ENCODE peak calls at places on chromosomes 2 and 18, in five cellular contexts. H is transverse colon, X is left ventricle myocardium inferior, V is cardiac muscle cell, Z is spleen. G is an unnamed sample.

GRCh38 chr18:45652703-45653490 is 37.6 kb downstream of the SLC14A2 start:
- DNase-seq in Z (no peak), V (no peak), H (no peak), X (no peak), G (no peak)

GRCh38 chr2:120518819-120519218 is 172.9 kb downstream of the INHBB start:
- DNase-seq in H (no peak), X (no peak), V (no peak), Z (no peak), G (no peak)

GRCh38 chr2:85714841-85715240 is 20.7 kb downstream of the GNLY start:
- DNase-seq in V (no peak), X (no peak), H (no peak), Z (no peak), G (no peak)

GRCh38 chr2:109195193-109196045 is 66.4 kb downstream of the SH3RF3 start:
- DNase-seq in V (peak; percentile 11), Z (no peak), H (no peak), X (peak; percentile 47), G (no peak)

GRCh38 chr18:3585656-3586509 is 135.9 kb downstream of the TGIF1 start:
- DNase-seq in V (peak; percentile 83), Z (peak; percentile 91), X (peak; percentile 69), H (peak; percentile 90), G (peak; percentile 85)

GRCh38 chr2:11356760-11357159 is 12.3 kb upstream of the ROCK2 start:
- DNase-seq in Z (no peak), X (no peak), H (no peak), V (no peak), G (no peak)

GRCh38 chr2:49271060-49271665 is 116.8 kb upstream of the FSHR start:
- DNase-seq in Z (no peak), H (no peak), V (no peak), X (no peak), G (no peak)

GRCh38 chr2:129764376-129765325 is 214.8 kb upstream of the RAB6C start:
- DNase-seq in H (no peak), X (no peak), Z (no peak), V (no peak), G (no peak)

GRCh38 chr2:101986804-101987740 is 4.7 kb upstream of the IL1R2 start:
- DNase-seq in H (peak; percentile 81), V (no peak), Z (no peak), X (no peak), G (no peak)

GRCh38 chr2:18412980-18413793 is 147.3 kb downstream of the RDH14 start:
- DNase-seq in X (no peak), V (no peak), H (no peak), Z (no peak), G (peak; percentile 47)

GRCh38 chr2:219612605-219613286 is 14.7 kb upstream of the SLC4A3 start:
- DNase-seq in H (peak; percentile 22), X (no peak), Z (peak; percentile 86), V (peak; percentile 63), G (no peak)

GRCh38 chr18:48050176-48050575 is 119.7 kb upstream of the SMAD2 start:
- DNase-seq in V (no peak), X (no peak), H (peak; percentile 38), Z (peak; percentile 69), G (no peak)

GRCh38 chr18:45328271-45328670 is 287.0 kb upstream of the SLC14A2 start:
- DNase-seq in V (no peak), X (no peak), Z (no peak), H (no peak), G (no peak)

GRCh38 chr2:235287369-235287722 is 206.5 kb upstream of the AGAP1 start:
- DNase-seq in X (peak; percentile 47), V (no peak), H (no peak), Z (no peak), G (no peak)

GRCh38 chr2:54429811-54430600 is 26.1 kb upstream of the SPTBN1 start:
- DNase-seq in H (no peak), X (no peak), Z (no peak), V (no peak), G (no peak)

GRCh38 chr2:226398580-226398979 is 401.0 kb downstream of the IRS1 start:
- DNase-seq in V (no peak), X (no peak), H (no peak), Z (no peak), G (peak; percentile 36)

GRCh38 chr18:32469691-32470131 is 971 bp downstream of the GAREM1 start:
- DNase-seq in X (no peak), H (no peak), Z (no peak), V (no peak), G (peak; percentile 64)

GRCh38 chr2:3535794-3536681 is 16.7 kb upstream of the ADI1 start:
- DNase-seq in X (peak; percentile 65), H (peak; percentile 33), V (no peak), Z (peak; percentile 86), G (peak; percentile 87)

GRCh38 chr2:17879137-17879912 is 858 bp downstream of the KCNS3 start:
- DNase-seq in V (peak; percentile 77), X (peak; percentile 73), H (peak; percentile 87), Z (no peak), G (peak; percentile 75)

GRCh38 chr2:147789720-147790119 is 55.1 kb upstream of the ACVR2A start:
- DNase-seq in H (no peak), X (no peak), V (no peak), Z (no peak), G (peak; percentile 52)

GRCh38 chr2:191015831-191016230 is 1.9 kb upstream of the STAT1 start:
- DNase-seq in Z (no peak), H (no peak), X (no peak), V (no peak), G (no peak)

DNA sequence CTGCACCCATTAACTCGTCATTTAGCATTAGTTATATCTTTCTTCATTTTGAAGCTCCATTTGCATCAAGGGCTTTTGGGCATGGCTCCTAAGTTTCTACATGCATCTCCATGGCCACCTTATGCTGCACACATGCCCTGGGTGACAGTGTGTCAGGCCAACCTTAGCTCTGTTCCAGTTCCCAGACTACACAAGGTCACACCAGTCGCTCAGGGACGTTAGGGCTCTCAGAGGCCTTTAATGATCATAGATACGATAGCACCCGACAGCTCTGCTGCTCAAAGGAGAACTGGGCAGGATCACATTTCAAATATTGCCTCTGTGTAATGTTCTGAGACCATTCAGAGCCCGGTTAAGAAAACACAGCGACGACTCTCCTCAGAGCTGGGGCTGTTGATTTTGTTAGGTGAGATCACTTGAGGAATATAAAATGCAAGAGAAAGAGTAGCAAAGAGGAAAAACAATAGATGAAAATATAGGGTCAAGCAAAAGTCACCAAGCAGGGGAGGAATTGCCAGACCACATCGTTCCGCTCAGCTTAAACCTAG is 166.6 kb upstream of the TANK start:
- DNase-seq in Z (no peak), X (no peak), H (no peak), V (peak; percentile 76), G (no peak)
- H3K4me3 ChIP-seq in Z (no peak overlapping the region), X (peak overlapping the region; percentile 12), H (no peak overlapping the region), V (no peak overlapping the region), G (no peak overlapping the region)

GRCh38 chr2:98459776-98460175 is 15.1 kb downstream of the INPP4A start:
- DNase-seq in V (no peak), H (no peak), X (no peak), Z (no peak), G (no peak)

GRCh38 chr2:98463551-98463971 is 18.9 kb downstream of the INPP4A start:
- DNase-seq in V (no peak), H (no peak), Z (no peak), X (no peak), G (no peak)

GRCh38 chr2:98463081-98463481 is 18.4 kb downstream of the INPP4A start:
- DNase-seq in Z (peak; percentile 54), X (no peak), V (no peak), H (peak; percentile 49), G (no peak)

GRCh38 chr2:98460573-98461560 is 16.2 kb downstream of the INPP4A start:
- DNase-seq in V (no peak), Z (peak; percentile 93), H (peak; percentile 68), X (no peak), G (no peak)

GRCh38 chr2:98461650-98462049 is 17.0 kb downstream of the INPP4A start:
- DNase-seq in Z (peak; percentile 72), V (no peak), X (peak; percentile 57), H (no peak), G (no peak)
- H3K4me3 ChIP-seq in Z (no peak overlapping the region), V (no peak overlapping the region), X (no peak overlapping the region), H (no peak overlapping the region), G (no peak overlapping the region)

GRCh38 chr2:67394734-67395133 is 2.4 kb upstream of the ETAA1 start:
- DNase-seq in V (no peak), X (no peak), Z (no peak), H (no peak), G (peak; percentile 76)

GRCh38 chr2:67399144-67399543 is 2.0 kb downstream of the ETAA1 start:
- DNase-seq in V (no peak), H (no peak), Z (no peak), X (no peak), G (no peak)

GRCh38 chr2:67399831-67400489 is 2.8 kb downstream of the ETAA1 start:
- DNase-seq in H (no peak), Z (no peak), V (no peak), X (no peak), G (peak; percentile 60)

GRCh38 chr2:67400560-67401464 is 3.7 kb downstream of the ETAA1 start:
- DNase-seq in X (no peak), H (no peak), V (no peak), Z (no peak), G (peak; percentile 60)

DNA sequence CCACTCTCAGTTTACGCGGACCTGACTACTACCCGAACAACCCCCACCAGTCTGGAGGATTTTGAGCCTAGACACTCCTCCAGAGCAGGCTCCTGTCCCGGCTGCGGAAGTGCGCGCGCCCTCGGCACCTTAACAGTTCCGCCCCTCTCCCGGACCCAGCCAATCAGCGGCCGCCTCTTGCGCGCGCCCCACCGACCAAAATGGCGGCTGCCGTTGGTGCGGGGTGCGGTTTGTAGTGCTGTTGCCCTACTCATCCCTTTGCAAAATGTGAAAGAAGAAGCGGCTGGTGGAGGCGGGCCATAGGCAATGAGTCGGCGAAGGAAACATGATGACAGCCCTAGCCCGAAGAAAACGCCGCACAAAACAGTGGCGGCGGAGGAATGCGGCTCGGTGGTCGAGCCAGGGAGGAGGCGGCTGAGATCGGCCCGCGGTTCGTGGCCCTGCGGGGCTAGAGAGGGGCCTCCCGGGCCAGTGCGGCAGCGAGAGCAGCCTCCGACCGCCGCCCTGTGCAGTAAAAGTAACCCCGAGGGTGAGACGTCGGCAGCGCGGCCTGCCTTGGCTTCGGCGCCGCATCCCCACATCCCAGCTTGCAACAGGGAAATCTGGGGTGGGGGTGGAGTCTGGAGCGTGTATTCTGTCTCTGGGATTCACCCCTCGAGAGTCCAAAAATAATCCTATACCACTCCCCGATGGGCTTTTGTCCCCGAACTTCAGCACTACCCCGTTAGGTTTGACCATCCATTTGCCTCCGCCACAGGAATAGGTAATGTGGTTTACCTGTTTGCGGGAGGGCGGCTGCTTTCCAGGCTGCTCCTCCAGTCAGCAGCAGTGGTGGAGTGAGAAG is at the start of gene ETAA1:
- DNase-seq in H (peak; percentile 95), Z (peak; percentile 98), X (peak; percentile 94), V (peak; percentile 95), G (peak; percentile 97)
- H3K4me3 ChIP-seq in H (peak within 1 kb of the TSS; percentile 63), Z (peak within 1 kb of the TSS; percentile 98), X (peak within 1 kb of the TSS; percentile 88), V (peak within 1 kb of the TSS; percentile 86), G (peak within 1 kb of the TSS; percentile 94)

GRCh38 chr2:10331033-10331701 is 28.5 kb downstream of the HPCAL1 start:
- DNase-seq in Z (peak; percentile 94), X (peak; percentile 72), H (peak; percentile 80), V (no peak), G (no peak)

GRCh38 chr2:10329584-10329879 is 26.8 kb downstream of the HPCAL1 start:
- DNase-seq in H (no peak), V (no peak), Z (no peak), X (no peak), G (no peak)

GRCh38 chr2:10331702-10332401 is 29.1 kb downstream of the HPCAL1 start:
- DNase-seq in Z (peak; percentile 85), X (no peak), H (peak; percentile 51), V (no peak), G (no peak)

GRCh38 chr2:10329880-10330699 is 27.4 kb downstream of the HPCAL1 start:
- DNase-seq in V (no peak), Z (no peak), H (no peak), X (no peak), G (peak; percentile 57)

GRCh38 chr2:10330700-10331032 is 28.0 kb downstream of the HPCAL1 start:
- DNase-seq in Z (no peak), H (no peak), X (no peak), V (no peak), G (no peak)
- H3K4me3 ChIP-seq in Z (peak overlapping the region; percentile 40), H (no peak overlapping the region), X (peak overlapping the region; percentile 49), V (no peak overlapping the region), G (no peak overlapping the region)